ENCODE peak calls at places on chromosomes 7 and 10, in eight cellular contexts. Z, A, Y, X, S, C, O and L are unnamed samples.

GRCh38 chr10:128102480-128103228 is 23.6 kb downstream of the MKI67 start:
- DNase-seq in Z (no peak), C (no peak), X (no peak), S (no peak), Y (no peak), A (no peak), O (no peak), L (no peak)

GRCh38 chr7:95469850-95470249 is 15.9 kb upstream of the ASB4 start:
- DNase-seq in X (no peak), Z (no peak), S (no peak), O (no peak), A (peak), C (no peak), Y (no peak), L (no peak)

GRCh38 chr10:110903280-110904278 is 15.4 kb downstream of the BBIP1 start:
- DNase-seq in Y (no peak), A (no peak), S (no peak), O (no peak), C (no peak), Z (no peak), X (no peak), L (no peak)

GRCh38 chr7:22001345-22002004 is 55.8 kb upstream of the CDCA7L start:
- DNase-seq in X (peak), S (peak), Z (peak), C (no peak), Y (peak), O (peak), A (peak), L (peak)

GRCh38 chr10:120121768-120122167 is 229.2 kb downstream of the SEC23IP start:
- DNase-seq in O (no peak), S (no peak), Z (no peak), A (no peak), C (no peak), X (no peak), Y (no peak), L (peak)

GRCh38 chr10:21528452-21529235 is 3.2 kb upstream of the SKIDA1 start:
- DNase-seq in Z (no peak), O (no peak), A (no peak), C (no peak), X (no peak), S (no peak), Y (no peak), L (no peak)

GRCh38 chr10:29426420-29426819 is 137.6 kb downstream of the LYZL1 start:
- DNase-seq in X (no peak), S (no peak), Z (no peak), A (no peak), O (no peak), Y (no peak), C (no peak), L (no peak)

GRCh38 chr7:112207106-112207592 is 654 bp downstream of the ZNF277 start:
- DNase-seq in S (peak), O (peak), A (peak), Y (no peak), X (no peak), C (no peak), Z (peak), L (peak)

GRCh38 chr7:4169505-4169904 is 512.6 kb upstream of the FOXK1 start:
- DNase-seq in A (no peak), C (no peak), X (no peak), O (no peak), Y (no peak), S (no peak), Z (no peak), L (no peak)

GRCh38 chr10:89338717-89339116 is 10.9 kb downstream of the IFIT3 start:
- DNase-seq in A (no peak), Z (no peak), C (no peak), O (no peak), S (no peak), X (no peak), Y (no peak), L (no peak)

GRCh38 chr10:68184546-68184945 is 47.4 kb downstream of the ATOH7 start:
- DNase-seq in Y (no peak), Z (peak), X (no peak), S (no peak), C (no peak), O (no peak), A (no peak), L (no peak)

GRCh38 chr10:71878327-71879034 is 27.4 kb upstream of the PSAP start:
- DNase-seq in O (no peak), Y (no peak), A (peak), S (no peak), Z (no peak), C (no peak), X (no peak), L (peak)

GRCh38 chr7:93194368-93194767 is 31.9 kb downstream of the HEPACAM2 start:
- DNase-seq in S (peak), Y (peak), C (no peak), X (no peak), O (no peak), Z (peak), A (no peak), L (no peak)

GRCh38 chr10:36450385-36450784 is 675.0 kb upstream of the ANKRD30A start:
- DNase-seq in A (no peak), X (no peak), S (peak), O (no peak), Z (peak), Y (no peak), C (no peak), L (no peak)

GRCh38 chr10:6878067-6878412 is 298.0 kb upstream of the PRKCQ start:
- DNase-seq in A (peak), Z (peak), S (no peak), O (no peak), Y (no peak), X (peak), C (no peak), L (no peak)

GRCh38 chr7:130732980-130733865 is 784 bp downstream of the KLF14 start:
- DNase-seq in X (no peak), O (no peak), C (peak), Z (peak), Y (no peak), A (no peak), S (peak), L (no peak)

GRCh38 chr10:46096909-46097575 is 51.0 kb upstream of the MSMB start:
- DNase-seq in Y (no peak), S (peak), Z (no peak), A (peak), O (no peak), X (no peak), C (no peak), L (no peak)